ENCODE peak calls at places on chromosomes 6 and 20, in nine cellular contexts. D, H, Z, L, T, W, I, G and S are unnamed samples.

GRCh38 chr6:33583591-33584155 is 3.6 kb upstream of the BAK1 start:
- DNase-seq in D (no peak), H (no peak), Z (peak), L (no peak), T (no peak), W (peak), I (no peak), G (no peak), S (no peak)

GRCh38 chr20:62642666-62643520 is 590 bp downstream of the SLCO4A1 start:
- DNase-seq in D (peak), H (peak), Z (peak), L (peak), T (no peak), W (peak), I (no peak), G (no peak), S (no peak)

GRCh38 chr20:17014217-17014616 is 212.6 kb upstream of the PCSK2 start:
- DNase-seq in D (no peak), H (no peak), Z (no peak), L (no peak), T (no peak), W (no peak), I (no peak), G (no peak), S (no peak)

GRCh38 chr20:2890743-2891142 is 17.5 kb downstream of the PTPRA start:
- DNase-seq in D (no peak), H (no peak), Z (no peak), L (peak), T (no peak), W (no peak), I (no peak), G (no peak), S (peak)

GRCh38 chr6:27374824-27375612 is 13.5 kb upstream of the ZNF391 start:
- DNase-seq in D (peak), H (peak), Z (no peak), L (peak), T (peak), W (peak), I (peak), G (peak), S (peak)

GRCh38 chr6:151916680-151917164 is 109.2 kb downstream of the ESR1 start:
- DNase-seq in D (no peak), H (no peak), Z (no peak), L (peak), T (no peak), W (no peak), I (no peak), G (peak), S (peak)

GRCh38 chr6:34865107-34865506 is 22.7 kb downstream of the TAF11 start:
- DNase-seq in D (no peak), H (no peak), Z (no peak), L (peak), T (no peak), W (no peak), I (no peak), G (no peak), S (no peak)

GRCh38 chr6:109166643-109167042 is 71.3 kb downstream of the CEP57L1 start:
- DNase-seq in D (no peak), H (no peak), Z (no peak), L (no peak), T (no peak), W (no peak), I (no peak), G (no peak), S (no peak)

GRCh38 chr6:140445474-140446004 is 1071.1 kb upstream of the CITED2 start:
- DNase-seq in D (no peak), H (no peak), Z (no peak), L (peak), T (no peak), W (no peak), I (no peak), G (no peak), S (peak)

GRCh38 chr6:41277644-41278043 is 8.8 kb downstream of the TREM1 start:
- DNase-seq in D (no peak), H (no peak), Z (no peak), L (no peak), T (no peak), W (no peak), I (no peak), G (no peak), S (no peak)

GRCh38 chr6:24658573-24659511 is 7.9 kb downstream of the TDP2 start:
- DNase-seq in D (no peak), H (no peak), Z (peak), L (peak), T (no peak), W (peak), I (no peak), G (no peak), S (no peak)

GRCh38 chr20:51767018-51767866 is 948 bp downstream of the ATP9A start:
- DNase-seq in D (peak), H (peak), Z (peak), L (peak), T (peak), W (peak), I (peak), G (peak), S (no peak)

GRCh38 chr20:47790032-47790965 is 5.0 kb upstream of the SULF2 start:
- DNase-seq in D (no peak), H (no peak), Z (no peak), L (peak), T (no peak), W (no peak), I (no peak), G (no peak), S (peak)

GRCh38 chr6:139764498-139764986 is 390.1 kb upstream of the CITED2 start:
- DNase-seq in D (no peak), H (no peak), Z (peak), L (peak), T (no peak), W (peak), I (no peak), G (peak), S (peak)

GRCh38 chr6:127102299-127102698 is 16.2 kb upstream of the RSPO3 start:
- DNase-seq in D (no peak), H (no peak), Z (peak), L (peak), T (no peak), W (no peak), I (no peak), G (no peak), S (peak)

GRCh38 chr20:62241501-62241900 is 3.2 kb downstream of the OSBPL2 start:
- DNase-seq in D (peak), H (no peak), Z (no peak), L (no peak), T (no peak), W (peak), I (no peak), G (no peak), S (no peak)

DNA sequence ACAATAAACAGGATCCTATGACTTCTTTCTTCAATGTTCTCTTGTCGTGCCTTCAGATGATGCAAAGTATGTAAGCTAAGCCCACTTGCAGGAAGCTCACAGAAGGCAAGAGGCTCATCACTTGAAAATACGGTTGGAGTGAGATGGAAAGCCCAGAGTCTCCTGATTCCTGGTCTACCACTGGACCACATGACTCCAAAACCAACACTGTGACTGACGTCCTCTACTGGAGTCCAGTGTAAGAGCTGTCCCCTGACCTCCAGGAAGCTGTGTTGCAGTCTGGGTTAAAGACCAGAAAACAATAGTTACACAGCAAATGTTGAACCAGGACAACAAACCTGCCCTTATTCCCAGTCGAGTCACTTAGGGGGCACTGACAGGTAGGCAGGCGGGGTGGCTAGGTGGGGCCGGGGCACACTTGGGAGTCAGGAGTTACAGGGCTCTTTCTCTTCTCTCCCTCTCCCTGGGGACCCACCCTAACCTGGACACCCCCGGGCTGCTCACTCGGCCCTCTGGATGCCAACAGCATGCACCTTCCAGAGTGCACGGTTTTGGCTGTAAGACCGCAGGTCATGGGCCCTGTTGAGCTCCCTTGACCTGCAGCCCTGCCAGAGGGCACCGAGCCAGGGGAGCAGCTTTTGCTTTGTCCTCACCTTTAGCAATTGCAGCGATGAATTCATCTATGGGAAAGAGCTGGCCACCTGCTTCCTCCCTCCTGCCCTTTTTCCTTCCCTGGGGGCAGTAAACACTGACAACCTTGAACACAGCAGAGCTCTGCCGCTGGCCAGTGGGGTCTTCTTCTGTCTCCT is 7.4 kb downstream of the PCK1 start:
- DNase-seq in D (no peak), H (no peak), Z (no peak), L (no peak), T (no peak), W (no peak), I (no peak), G (no peak), S (no peak)
- TF ChIP-seq CTCF in D (no peak), H (no peak), Z (no peak), L (no peak), T (no peak), W (no peak), I (no peak), G (no peak), S (no peak)

GRCh38 chr6:16286151-16286522 is 47.8 kb downstream of the GMPR start:
- DNase-seq in D (no peak), H (no peak), Z (peak), L (peak), T (no peak), W (peak), I (no peak), G (no peak), S (peak)
- TF ChIP-seq CTCF in D (peak), H (no peak), Z (peak), L (peak), T (peak), W (no peak), I (peak), G (peak), S (peak)

GRCh38 chr20:22303523-22303922 is 280.8 kb downstream of the FOXA2 start:
- DNase-seq in D (no peak), H (no peak), Z (peak), L (no peak), T (no peak), W (no peak), I (no peak), G (no peak), S (no peak)
- TF ChIP-seq CTCF in D (peak), H (no peak), Z (peak), L (peak), T (no peak), W (no peak), I (no peak), G (no peak), S (peak)

GRCh38 chr20:45441746-45442145 is 25.8 kb downstream of the PIGT start:
- DNase-seq in D (no peak), H (no peak), Z (no peak), L (no peak), T (no peak), W (no peak), I (no peak), G (no peak), S (no peak)

GRCh38 chr20:45444050-45444449 is 25.5 kb upstream of the WFDC2 start:
- DNase-seq in D (no peak), H (no peak), Z (no peak), L (no peak), T (no peak), W (no peak), I (no peak), G (no peak), S (no peak)

GRCh38 chr20:45448250-45448649 is 21.3 kb upstream of the WFDC2 start:
- DNase-seq in D (no peak), H (no peak), Z (no peak), L (no peak), T (no peak), W (peak), I (no peak), G (no peak), S (no peak)

GRCh38 chr20:45449528-45449927 is 20.0 kb upstream of the WFDC2 start:
- DNase-seq in D (no peak), H (no peak), Z (no peak), L (no peak), T (no peak), W (no peak), I (no peak), G (no peak), S (no peak)

DNA sequence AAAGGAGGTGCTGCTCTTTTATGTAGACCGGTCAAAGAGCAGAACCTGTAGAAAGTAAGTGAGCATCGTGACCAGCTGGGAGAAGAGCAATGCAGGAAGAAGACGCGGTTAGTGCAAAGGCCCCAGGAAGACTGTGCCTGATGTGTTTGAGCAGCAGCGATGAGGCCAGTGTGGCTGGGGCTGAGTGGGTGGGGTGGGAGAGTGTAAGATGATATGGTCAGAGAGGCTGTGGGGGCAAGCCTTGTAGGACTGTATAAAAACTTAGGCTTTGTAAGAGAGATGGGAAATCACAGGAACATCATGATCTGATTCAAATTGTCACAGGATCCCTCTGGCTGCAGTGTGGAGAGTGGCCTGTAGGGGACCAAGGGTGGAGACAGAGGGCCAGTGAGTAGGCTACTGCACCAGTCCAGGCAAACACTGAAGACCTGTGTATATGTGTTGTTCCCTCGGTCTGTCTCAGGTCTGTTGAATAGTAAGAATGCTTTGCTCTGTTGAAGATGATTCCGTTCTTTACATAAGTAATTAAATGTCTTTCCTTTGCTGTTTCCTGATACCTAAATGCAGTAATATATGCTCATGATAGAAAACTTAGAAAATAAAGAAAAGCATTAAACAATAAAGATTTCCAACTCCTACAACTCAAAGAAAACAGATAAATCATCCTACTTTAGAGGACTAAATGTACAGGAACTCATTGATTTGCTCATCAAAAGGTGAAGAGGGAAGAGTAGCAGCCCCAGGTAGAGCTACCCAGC is 23.6 kb upstream of the WFDC2 start:
- DNase-seq in D (peak), H (no peak), Z (peak), L (peak), T (no peak), W (peak), I (no peak), G (no peak), S (no peak)
- TF ChIP-seq CTCF in D (peak), H (peak), Z (peak), L (peak), T (peak), W (peak), I (peak), G (no peak), S (peak)

DNA sequence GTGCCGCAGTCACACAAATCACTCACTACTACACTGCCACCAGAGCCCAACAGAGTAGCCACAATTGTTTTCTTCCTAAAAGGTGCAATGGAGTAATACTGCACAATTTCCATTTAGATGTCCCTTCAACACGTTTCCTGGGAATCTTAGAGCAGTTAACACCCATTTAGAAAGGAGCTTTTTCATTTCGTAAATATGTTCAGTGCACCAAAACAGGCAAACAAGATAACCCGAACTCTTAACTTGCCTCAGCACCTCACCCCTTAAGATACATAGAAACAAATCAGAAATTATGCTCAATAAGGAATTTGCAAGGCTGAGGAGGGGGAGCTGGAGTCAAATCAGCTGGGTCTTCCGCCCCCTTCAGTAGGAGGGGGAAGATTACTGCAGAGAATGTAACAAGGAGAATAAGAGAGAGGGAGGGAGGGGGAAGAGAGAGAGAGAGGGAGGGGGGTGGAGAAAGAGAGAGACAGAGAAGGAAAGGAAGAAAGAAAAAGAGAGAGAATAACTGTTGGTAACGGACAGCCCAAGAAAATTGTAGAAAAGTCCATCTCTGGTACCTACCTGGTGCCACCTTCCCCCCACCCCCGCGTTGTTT is 155.4 kb downstream of the BCAS1 start:
- DNase-seq in D (peak), H (no peak), Z (no peak), L (no peak), T (no peak), W (no peak), I (no peak), G (no peak), S (peak)
- TF ChIP-seq CTCF in D (no peak), H (no peak), Z (no peak), L (no peak), T (no peak), W (peak), I (no peak), G (no peak), S (peak)